ENCODE peak calls at places on chromosomes 4 and X, in five cellular contexts. C is RWPE2, D is colonic mucosa, I is NB4, V is fibroblast of the aortic adventitia. O is an unnamed sample.

GRCh38 chr4:57633212-57633859 is 523.2 kb upstream of the IGFBP7 start:
- DNase-seq in C (no peak), D (no peak), I (no peak), V (no peak), O (no peak)

GRCh38 chr4:135365065-135365464 is 1163.5 kb upstream of the PABPC4L start:
- DNase-seq in C (no peak), D (no peak), I (no peak), V (peak; percentile 29), O (no peak)

GRCh38 chr4:8336412-8337075 is 67.0 kb downstream of the HTRA3 start:
- DNase-seq in C (no peak), D (no peak), I (peak; percentile 68), V (no peak), O (no peak)

GRCh38 chr4:127781303-127782024 is 658 bp upstream of the HSPA4L start:
- DNase-seq in C (peak; percentile 65), D (no peak), I (no peak), V (no peak), O (peak; percentile 28)

GRCh38 chr4:140252742-140253555 is 99.0 kb upstream of the MAML3 start:
- DNase-seq in C (no peak), D (peak; percentile 81), I (peak; percentile 69), V (peak; percentile 78), O (peak; percentile 58)

GRCh38 chr4:87516683-87517082 is 12.5 kb downstream of the SPARCL1 start:
- DNase-seq in C (no peak), D (no peak), I (no peak), V (peak; percentile 25), O (no peak)

GRCh38 chrX:52015794-52016193 is 53.2 kb downstream of the MAGED4B start:
- DNase-seq in C (no peak), D (no peak), I (no peak), V (no peak), O (no peak)

GRCh38 chr4:178148106-178148505 is 705.9 kb upstream of the AGA start:
- DNase-seq in C (no peak), D (no peak), I (no peak), V (no peak), O (no peak)

GRCh38 chr4:128858875-128859696 is 49.6 kb downstream of the JADE1 start:
- DNase-seq in C (no peak), D (no peak), I (no peak), V (peak; percentile 97), O (no peak)

GRCh38 chrX:40420899-40421729 is 159.7 kb upstream of the ATP6AP2 start:
- DNase-seq in C (no peak), D (no peak), I (peak; percentile 49), V (peak; percentile 6), O (peak; percentile 61)

GRCh38 chr4:181822005-181822375 is 421.2 kb upstream of the TENM3 start:
- DNase-seq in C (no peak), D (no peak), I (no peak), V (peak; percentile 41), O (no peak)

GRCh38 chr4:74267998-74268606 is 40.2 kb upstream of the EPGN start:
- DNase-seq in C (no peak), D (no peak), I (no peak), V (peak; percentile 78), O (no peak)

GRCh38 chr4:32022071-32022470 is 1301.9 kb downstream of the PCDH7 start:
- DNase-seq in C (no peak), D (no peak), I (no peak), V (peak; percentile 80), O (no peak)

GRCh38 chrX:151004085-151004484 is 20.9 kb downstream of the HMGB3 start:
- DNase-seq in C (no peak), D (no peak), I (peak; percentile 18), V (no peak), O (no peak)

GRCh38 chrX:54116391-54116790 is 66.7 kb downstream of the FAM120C start:
- DNase-seq in C (no peak), D (no peak), I (peak; percentile 0), V (no peak), O (no peak)

GRCh38 chrX:48893556-48894348 is 3.8 kb downstream of the TIMM17B start:
- DNase-seq in C (no peak), D (no peak), I (no peak), V (no peak), O (no peak)

GRCh38 chr4:17203767-17204166 is 305.3 kb upstream of the LDB2 start:
- DNase-seq in C (no peak), D (no peak), I (no peak), V (no peak), O (no peak)

GRCh38 chrX:26262121-26262523 is 46.2 kb downstream of the MAGEB5 start:
- DNase-seq in C (no peak), D (no peak), I (no peak), V (peak; percentile 14), O (no peak)

GRCh38 chrX:110286126-110286525 is 31.8 kb downstream of the AMMECR1 start:
- DNase-seq in C (peak; percentile 36), D (no peak), I (peak; percentile 9), V (peak; percentile 91), O (no peak)

GRCh38 chrX:113868169-113868568 is 715.7 kb upstream of the HTR2C start:
- DNase-seq in C (no peak), D (no peak), I (no peak), V (no peak), O (no peak)

GRCh38 chrX:132433001-132433400 is 55.8 kb downstream of the MBNL3 start:
- DNase-seq in C (no peak), D (no peak), I (no peak), V (no peak), O (no peak)

GRCh38 chr4:151692821-151693504 is 67.8 kb downstream of the GATB start:
- DNase-seq in C (no peak), D (no peak), I (no peak), V (no peak), O (no peak)

GRCh38 chr4:8461616-8462015 is 21.0 kb downstream of the TRMT44 start:
- DNase-seq in C (no peak), D (no peak), I (no peak), V (no peak), O (no peak)

GRCh38 chrX:154430916-154431315 is 2.4 kb downstream of the ATP6AP1 start:
- DNase-seq in C (no peak), D (no peak), I (peak; percentile 81), V (no peak), O (no peak)

GRCh38 chrX:153723351-153724251 is 586 bp downstream of the BCAP31 start:
- DNase-seq in C (no peak), D (peak; percentile 53), I (peak; percentile 67), V (peak; percentile 32), O (no peak)

GRCh38 chr4:76990288-76991080 is 40.9 kb downstream of the SEPTIN11 start:
- DNase-seq in C (no peak), D (no peak), I (no peak), V (peak; percentile 91), O (no peak)

GRCh38 chr4:7206856-7207567 is 14.7 kb downstream of the SORCS2 start:
- DNase-seq in C (no peak), D (peak; percentile 36), I (no peak), V (peak; percentile 82), O (peak; percentile 74)

GRCh38 chr4:183600189-183600685 is 58.7 kb downstream of the RWDD4 start:
- DNase-seq in C (no peak), D (no peak), I (peak; percentile 26), V (no peak), O (no peak)

GRCh38 chr4:162891788-162892707 is 274.6 kb downstream of the NAF1 start:
- DNase-seq in C (no peak), D (no peak), I (peak; percentile 59), V (no peak), O (no peak)

GRCh38 chr4:102543030-102543505 is 41.9 kb downstream of the NFKB1 start:
- DNase-seq in C (no peak), D (no peak), I (no peak), V (no peak), O (no peak)

GRCh38 chr4:52825311-52826090 is 36.6 kb upstream of the RASL11B start:
- DNase-seq in C (no peak), D (no peak), I (no peak), V (no peak), O (no peak)

GRCh38 chrX:13341491-13342101 is 21.7 kb upstream of the ATXN3L start:
- DNase-seq in C (no peak), D (no peak), I (peak; percentile 2), V (peak; percentile 27), O (no peak)

GRCh38 chrX:150940844-150941495 is 42.2 kb upstream of the HMGB3 start:
- DNase-seq in C (no peak), D (no peak), I (no peak), V (no peak), O (no peak)

GRCh38 chr4:119016636-119017035 is 119.0 kb upstream of the MYOZ2 start:
- DNase-seq in C (no peak), D (no peak), I (no peak), V (peak; percentile 65), O (no peak)

GRCh38 chr4:154064244-154064643 is 275.4 kb upstream of the SFRP2 start:
- DNase-seq in C (no peak), D (no peak), I (no peak), V (no peak), O (no peak)

GRCh38 chrX:68762649-68763268 is 66.1 kb upstream of the EFNB1 start:
- DNase-seq in C (no peak), D (no peak), I (no peak), V (peak; percentile 40), O (no peak)

DNA sequence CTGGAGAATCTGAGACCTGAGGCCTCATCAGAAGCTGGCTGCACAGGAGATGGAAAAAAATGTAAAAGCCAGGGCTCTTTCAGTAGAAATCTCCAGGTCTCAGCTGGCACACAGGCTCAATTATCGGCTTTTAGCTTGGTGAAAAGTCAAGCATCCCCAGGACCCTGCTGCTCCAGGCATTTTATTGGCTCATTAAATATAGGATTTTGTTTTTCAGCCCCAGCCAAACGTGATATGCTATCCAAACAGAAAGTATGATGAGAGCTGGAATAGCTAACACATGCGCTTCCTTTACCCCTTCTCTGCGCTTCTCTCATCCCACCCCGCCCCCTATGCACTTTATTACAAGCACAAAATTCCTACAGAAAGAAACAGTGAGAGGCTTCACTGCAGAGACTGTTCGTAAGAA is 130.3 kb downstream of the PPA2 start:
- DNase-seq in C (no peak), D (no peak), I (no peak), V (peak; percentile 3), O (no peak)
- H3K4me3 ChIP-seq in C (no peak overlapping the region), D (no peak overlapping the region), I (no peak overlapping the region), V (no peak overlapping the region), O (no peak overlapping the region)

GRCh38 chr4:3388461-3389185 is 53.1 kb upstream of the HGFAC start:
- DNase-seq in C (no peak), D (no peak), I (peak; percentile 79), V (peak; percentile 87), O (no peak)
- H3K4me3 ChIP-seq in C (peak overlapping the region; percentile 25), D (no peak overlapping the region), I (peak overlapping the region; percentile 42), V (peak overlapping the region; percentile 46), O (peak overlapping the region; percentile 35)

GRCh38 chr4:41257901-41258300 is 1.2 kb downstream of the UCHL1 start:
- DNase-seq in C (no peak), D (no peak), I (no peak), V (peak; percentile 3), O (no peak)
- H3K4me3 ChIP-seq in C (peak overlapping the region; percentile 44), D (no peak overlapping the region), I (no peak overlapping the region), V (peak overlapping the region; percentile 74), O (peak overlapping the region; percentile 70)

DNA sequence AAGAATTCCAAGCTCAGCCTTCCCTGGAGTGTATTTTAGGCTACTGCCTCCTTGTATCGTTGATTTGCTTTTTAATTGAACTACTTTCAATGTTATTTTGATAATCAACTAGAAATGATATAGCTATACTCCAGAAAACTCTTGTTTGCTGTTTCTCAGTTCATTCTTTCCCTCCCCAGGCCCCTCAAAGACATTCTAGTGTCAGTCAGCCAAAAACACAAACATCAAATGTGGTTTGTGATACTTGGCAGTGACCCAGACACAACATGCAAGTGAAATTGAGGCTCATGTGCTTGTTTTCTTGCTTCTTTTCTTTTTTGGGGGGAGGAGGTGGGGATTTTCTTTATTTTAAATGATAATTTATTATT is 7.6 kb downstream of the FAT4 start:
- DNase-seq in C (no peak), D (no peak), I (no peak), V (peak; percentile 61), O (no peak)
- H3K4me3 ChIP-seq in C (no peak overlapping the region), D (no peak overlapping the region), I (no peak overlapping the region), V (peak overlapping the region; percentile 48), O (peak overlapping the region; percentile 36)

O was measured in breast epithelium.